ENCODE peak calls at places on chromosomes 4 and X, in four cellular contexts. L, H, C and T are unnamed samples.

GRCh38 chr4:24910504-24910903 is 2.3 kb downstream of the CCDC149 start:
- DNase-seq in L (peak), C (no peak), H (no peak), T (no peak)

GRCh38 chr4:2416564-2417195 is 1.8 kb downstream of the ZFYVE28 start:
- DNase-seq in H (no peak), C (no peak), L (peak), T (no peak)

GRCh38 chr4:66653937-66654336 is 891.4 kb downstream of the CENPC start:
- DNase-seq in L (no peak), H (no peak), C (no peak), T (no peak)

GRCh38 chr4:5462254-5462835 is 246.0 kb downstream of the EVC2 start:
- DNase-seq in L (no peak), H (no peak), C (no peak), T (no peak)

GRCh38 chrX:40748977-40749376 is 13.6 kb upstream of the MED14 start:
- DNase-seq in C (no peak), H (no peak), L (no peak), T (no peak)

GRCh38 chr4:129926936-129927335 is 831.0 kb downstream of the C4orf33 start:
- DNase-seq in C (no peak), H (no peak), L (no peak), T (no peak)

GRCh38 chrX:115940888-115941332 is 229.6 kb upstream of the AGTR2 start:
- DNase-seq in L (no peak), H (peak), C (peak), T (peak)

GRCh38 chr4:61068745-61069144 is 131.4 kb upstream of the ADGRL3 start:
- DNase-seq in L (peak), H (no peak), C (no peak), T (no peak)

GRCh38 chrX:36609653-36610585 is 398.2 kb upstream of the FAM47C start:
- DNase-seq in H (no peak), L (no peak), C (no peak), T (no peak)

GRCh38 chr4:40555176-40555900 is 74.3 kb downstream of the RBM47 start:
- DNase-seq in C (no peak), L (no peak), H (no peak), T (no peak)

GRCh38 chr4:57068237-57068981 is 41.8 kb downstream of the IGFBP7 start:
- DNase-seq in L (no peak), C (no peak), H (no peak), T (no peak)

GRCh38 chr4:74793757-74794340 is 474 bp downstream of the BTC start:
- DNase-seq in C (peak), L (peak), H (no peak), T (no peak)

GRCh38 chr4:78552398-78553396 is 1.1 kb downstream of the ANXA3 start:
- DNase-seq in C (no peak), H (no peak), L (no peak), T (no peak)

GRCh38 chr4:39054497-39054896 is 7.5 kb upstream of the KLHL5 start:
- DNase-seq in H (no peak), C (no peak), L (no peak), T (no peak)

GRCh38 chr4:152734699-152735050 is 44.9 kb downstream of the TIGD4 start:
- DNase-seq in L (no peak), H (no peak), C (no peak), T (no peak)

GRCh38 chr4:118765399-118765798 is 70.5 kb downstream of the SEC24D start:
- DNase-seq in L (peak), H (no peak), C (no peak), T (no peak)

GRCh38 chr4:40455340-40455902 is 120.3 kb downstream of the CHRNA9 start:
- DNase-seq in L (no peak), C (no peak), H (no peak), T (no peak)

GRCh38 chrX:68568136-68568535 is 69.3 kb downstream of the YIPF6 start:
- DNase-seq in H (no peak), C (no peak), L (no peak), T (no peak)

GRCh38 chr4:2257361-2258001 is 4.4 kb downstream of the MXD4 start:
- DNase-seq in H (no peak), L (no peak), C (peak), T (peak)

GRCh38 chrX:11504234-11504633 is 161.5 kb downstream of the ARHGAP6 start:
- DNase-seq in C (no peak), H (no peak), L (no peak), T (no peak)

GRCh38 chrX:10233696-10234095 is 76.9 kb downstream of the CLCN4 start:
- DNase-seq in H (no peak), L (peak), C (no peak), T (no peak)

GRCh38 chrX:12975999-12976558 is 1.2 kb downstream of the TMSB4X start:
- DNase-seq in H (peak), C (peak), L (peak), T (no peak)

GRCh38 chrX:154603438-154604430 is 15.3 kb downstream of the CTAG1B start:
- DNase-seq in C (no peak), H (peak), L (peak), T (no peak)